ENCODE peak calls at places on chromosomes 12 and 14, in four cellular contexts. One of them, this sample, is unnamed.

GRCh38 chr12:124542021-124542941 is 25.1 kb downstream of the NCOR2 start:
- DNase-seq in left lung: no peak
- DNase-seq in psoas muscle: no peak
- DNase-seq in pancreas: no peak
- DNase-seq in this sample: no peak

GRCh38 chr14:89137514-89138163 is 279.4 kb downstream of the FOXN3 start:
- DNase-seq in left lung: peak
- DNase-seq in psoas muscle: peak
- DNase-seq in pancreas: no peak
- DNase-seq in this sample: peak

GRCh38 chr12:18262514-18262913 is 1.2 kb downstream of the PIK3C2G start:
- DNase-seq in left lung: no peak
- DNase-seq in psoas muscle: no peak
- DNase-seq in pancreas: no peak
- DNase-seq in this sample: no peak

GRCh38 chr14:29687071-29687765 is 240.4 kb downstream of the PRKD1 start:
- DNase-seq in left lung: no peak
- DNase-seq in psoas muscle: no peak
- DNase-seq in pancreas: no peak
- DNase-seq in this sample: no peak

GRCh38 chr14:91377700-91378652 is 39.6 kb downstream of the CCDC88C start:
- DNase-seq in left lung: no peak
- DNase-seq in psoas muscle: no peak
- DNase-seq in pancreas: no peak
- DNase-seq in this sample: no peak

GRCh38 chr12:57694459-57695019 is 607 bp downstream of the OS9 start:
- DNase-seq in left lung: no peak
- DNase-seq in psoas muscle: no peak
- DNase-seq in pancreas: peak
- DNase-seq in this sample: peak

GRCh38 chr12:109722022-109722752 is 8.6 kb downstream of the FAM222A start:
- DNase-seq in left lung: no peak
- DNase-seq in psoas muscle: no peak
- DNase-seq in pancreas: no peak
- DNase-seq in this sample: no peak

GRCh38 chr14:41051801-41052200 is 554.9 kb upstream of the LRFN5 start:
- DNase-seq in left lung: no peak
- DNase-seq in psoas muscle: no peak
- DNase-seq in pancreas: no peak
- DNase-seq in this sample: no peak

GRCh38 chr14:74737753-74738325 is 24.9 kb downstream of the FCF1 start:
- DNase-seq in left lung: no peak
- DNase-seq in psoas muscle: no peak
- DNase-seq in pancreas: no peak
- DNase-seq in this sample: no peak

GRCh38 chr14:100289916-100290606 is 16.2 kb downstream of the SLC25A29 start:
- DNase-seq in left lung: no peak
- DNase-seq in psoas muscle: no peak
- DNase-seq in pancreas: no peak
- DNase-seq in this sample: no peak

GRCh38 chr14:39102265-39102968 is 618 bp downstream of the SEC23A start:
- DNase-seq in left lung: no peak
- DNase-seq in psoas muscle: no peak
- DNase-seq in pancreas: peak
- DNase-seq in this sample: peak

GRCh38 chr14:22614240-22614799 is 16.2 kb downstream of the ABHD4 start:
- DNase-seq in left lung: no peak
- DNase-seq in psoas muscle: peak
- DNase-seq in pancreas: peak
- DNase-seq in this sample: peak

GRCh38 chr12:48001426-48002178 is 2.7 kb downstream of the COL2A1 start:
- DNase-seq in left lung: peak
- DNase-seq in psoas muscle: peak
- DNase-seq in pancreas: peak
- DNase-seq in this sample: peak

GRCh38 chr12:124549629-124550028 is 17.8 kb downstream of the NCOR2 start:
- DNase-seq in left lung: peak
- DNase-seq in psoas muscle: no peak
- DNase-seq in pancreas: no peak
- DNase-seq in this sample: no peak

GRCh38 chr12:132456944-132457495 is 32.9 kb upstream of the FBRSL1 start:
- DNase-seq in left lung: no peak
- DNase-seq in psoas muscle: no peak
- DNase-seq in pancreas: no peak
- DNase-seq in this sample: no peak

GRCh38 chr12:132170094-132170636 is 25.9 kb downstream of the NOC4L start:
- DNase-seq in left lung: no peak
- DNase-seq in psoas muscle: peak
- DNase-seq in pancreas: no peak
- DNase-seq in this sample: no peak

GRCh38 chr14:102824832-102825231 is 47.6 kb downstream of the TRAF3 start:
- DNase-seq in left lung: no peak
- DNase-seq in psoas muscle: peak
- DNase-seq in pancreas: no peak
- DNase-seq in this sample: no peak

GRCh38 chr12:85016423-85016822 is 19.7 kb downstream of the TSPAN19 start:
- DNase-seq in left lung: no peak
- DNase-seq in psoas muscle: no peak
- DNase-seq in pancreas: no peak
- DNase-seq in this sample: no peak

GRCh38 chr14:55125403-55125802 is 3.6 kb upstream of the LGALS3 start:
- DNase-seq in left lung: peak
- DNase-seq in psoas muscle: no peak
- DNase-seq in pancreas: no peak
- DNase-seq in this sample: peak

GRCh38 chr12:120760349-120761245 is 35.0 kb downstream of the ACADS start:
- DNase-seq in left lung: no peak
- DNase-seq in psoas muscle: no peak
- DNase-seq in pancreas: no peak
- DNase-seq in this sample: no peak

GRCh38 chr12:6280053-6280469 is 30.4 kb upstream of the PLEKHG6 start:
- DNase-seq in left lung: peak
- DNase-seq in psoas muscle: peak
- DNase-seq in pancreas: peak
- DNase-seq in this sample: peak

GRCh38 chr12:80551897-80552296 is 107.9 kb downstream of the PTPRQ start:
- DNase-seq in left lung: no peak
- DNase-seq in psoas muscle: no peak
- DNase-seq in pancreas: no peak
- DNase-seq in this sample: peak

GRCh38 chr14:54776361-54777001 is 126.1 kb downstream of the GCH1 start:
- DNase-seq in left lung: peak
- DNase-seq in psoas muscle: peak
- DNase-seq in pancreas: no peak
- DNase-seq in this sample: no peak

GRCh38 chr12:4320287-4320858 is 640 bp upstream of the TIGAR start:
- DNase-seq in left lung: no peak
- DNase-seq in psoas muscle: no peak
- DNase-seq in pancreas: no peak
- DNase-seq in this sample: no peak

GRCh38 chr14:23299558-23299957 is 3.1 kb downstream of the PPP1R3E start:
- DNase-seq in left lung: no peak
- DNase-seq in psoas muscle: no peak
- DNase-seq in pancreas: no peak
- DNase-seq in this sample: no peak

GRCh38 chr12:96044017-96044985 is 8.9 kb upstream of the LTA4H start:
- DNase-seq in left lung: no peak
- DNase-seq in psoas muscle: no peak
- DNase-seq in pancreas: no peak
- DNase-seq in this sample: no peak

GRCh38 chr14:22689186-22689585 is 45.0 kb upstream of the OR6J1 start:
- DNase-seq in left lung: no peak
- DNase-seq in psoas muscle: no peak
- DNase-seq in pancreas: no peak
- DNase-seq in this sample: peak

GRCh38 chr14:95072310-95072709 is 85.0 kb downstream of the DICER1 start:
- DNase-seq in left lung: no peak
- DNase-seq in psoas muscle: no peak
- DNase-seq in pancreas: no peak
- DNase-seq in this sample: peak

GRCh38 chr12:107912421-107913004 is 138.0 kb downstream of the ASCL4 start:
- DNase-seq in left lung: peak
- DNase-seq in psoas muscle: peak
- DNase-seq in pancreas: peak
- DNase-seq in this sample: peak

GRCh38 chr14:63896278-63896720 is 43.5 kb downstream of the SYNE2 start:
- DNase-seq in left lung: peak
- DNase-seq in psoas muscle: peak
- DNase-seq in pancreas: peak
- DNase-seq in this sample: peak

GRCh38 chr12:132078190-132078589 is 65.9 kb downstream of the DDX51 start:
- DNase-seq in left lung: no peak
- DNase-seq in psoas muscle: no peak
- DNase-seq in pancreas: no peak
- DNase-seq in this sample: no peak

GRCh38 chr12:90959538-90960139 is 4.7 kb upstream of the CCER1 start:
- DNase-seq in left lung: no peak
- DNase-seq in psoas muscle: no peak
- DNase-seq in pancreas: no peak
- DNase-seq in this sample: no peak

GRCh38 chr14:76720382-76720813 is 40.9 kb upstream of the VASH1 start:
- DNase-seq in left lung: peak
- DNase-seq in psoas muscle: peak
- DNase-seq in pancreas: peak
- DNase-seq in this sample: peak

GRCh38 chr14:32896979-32897723 is 41.5 kb upstream of the NPAS3 start:
- DNase-seq in left lung: no peak
- DNase-seq in psoas muscle: no peak
- DNase-seq in pancreas: no peak
- DNase-seq in this sample: no peak

DNA sequence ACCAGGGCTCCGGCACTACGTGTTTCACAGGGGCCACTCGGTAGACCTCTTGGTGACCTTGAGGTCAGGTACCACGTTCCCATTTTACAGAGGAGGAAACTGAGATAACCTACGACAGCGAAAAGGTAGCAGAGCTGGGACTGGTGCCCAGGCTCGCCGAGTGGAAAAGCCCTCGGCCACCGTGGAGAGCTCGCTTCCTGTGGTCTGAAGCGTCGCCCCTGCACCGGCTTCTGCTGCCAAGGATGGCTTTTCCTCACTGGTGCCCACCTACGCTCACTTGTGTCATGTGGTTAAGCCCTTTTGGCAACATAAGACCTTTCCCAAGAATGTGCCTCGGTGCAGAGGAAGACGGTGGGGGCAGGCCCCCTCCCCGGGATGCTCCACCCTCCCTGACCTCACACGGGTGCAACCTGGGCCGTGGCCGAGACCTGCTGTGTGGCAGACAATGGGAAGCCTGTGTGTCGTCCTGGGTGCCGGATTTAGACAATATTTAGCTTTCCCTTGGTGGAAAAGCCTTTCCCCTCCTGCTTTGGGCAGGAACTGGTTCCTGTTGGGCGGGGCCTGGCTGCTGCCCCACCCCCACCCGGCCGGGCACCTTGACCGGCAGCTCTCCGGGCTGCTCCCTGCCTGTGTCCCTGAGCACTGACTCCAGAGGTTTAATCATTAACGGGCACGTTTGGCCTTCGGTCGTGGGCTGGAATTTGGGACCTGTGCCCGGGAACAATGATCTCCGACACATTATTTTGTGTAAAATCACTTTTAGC is 32.4 kb upstream of the PPP1R13B start:
- DNase-seq in left lung: peak
- DNase-seq in psoas muscle: peak
- DNase-seq in pancreas: peak
- DNase-seq in this sample: peak
- H3K27ac ChIP-seq in left lung: peak
- H3K27ac ChIP-seq in psoas muscle: no peak
- H3K27ac ChIP-seq in pancreas: peak
- H3K27ac ChIP-seq in this sample: peak

DNA sequence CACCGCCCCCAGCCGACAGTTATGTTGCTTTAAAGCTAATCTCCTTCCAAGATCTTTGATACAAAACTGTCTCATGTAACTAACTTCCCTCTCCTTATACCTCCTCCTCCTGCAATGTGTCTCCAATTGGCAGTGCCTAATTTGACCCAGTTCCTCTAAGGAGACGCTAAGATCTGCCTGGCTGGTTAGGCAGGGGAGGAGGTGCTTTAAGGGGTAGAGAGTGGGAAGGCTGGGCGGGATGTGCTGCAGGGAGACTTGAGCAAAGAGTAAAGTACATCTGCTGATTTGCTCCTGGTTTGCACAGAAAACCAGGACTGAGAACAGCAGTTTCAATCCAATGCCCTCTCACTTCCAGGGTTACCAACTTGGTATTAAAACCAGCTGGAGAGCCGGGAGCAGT is 7.4 kb upstream of the IKZF4 start:
- DNase-seq in left lung: no peak
- DNase-seq in psoas muscle: no peak
- DNase-seq in pancreas: no peak
- DNase-seq in this sample: peak
- H3K27ac ChIP-seq in left lung: no peak
- H3K27ac ChIP-seq in psoas muscle: no peak
- H3K27ac ChIP-seq in pancreas: no peak
- H3K27ac ChIP-seq in this sample: no peak

DNA sequence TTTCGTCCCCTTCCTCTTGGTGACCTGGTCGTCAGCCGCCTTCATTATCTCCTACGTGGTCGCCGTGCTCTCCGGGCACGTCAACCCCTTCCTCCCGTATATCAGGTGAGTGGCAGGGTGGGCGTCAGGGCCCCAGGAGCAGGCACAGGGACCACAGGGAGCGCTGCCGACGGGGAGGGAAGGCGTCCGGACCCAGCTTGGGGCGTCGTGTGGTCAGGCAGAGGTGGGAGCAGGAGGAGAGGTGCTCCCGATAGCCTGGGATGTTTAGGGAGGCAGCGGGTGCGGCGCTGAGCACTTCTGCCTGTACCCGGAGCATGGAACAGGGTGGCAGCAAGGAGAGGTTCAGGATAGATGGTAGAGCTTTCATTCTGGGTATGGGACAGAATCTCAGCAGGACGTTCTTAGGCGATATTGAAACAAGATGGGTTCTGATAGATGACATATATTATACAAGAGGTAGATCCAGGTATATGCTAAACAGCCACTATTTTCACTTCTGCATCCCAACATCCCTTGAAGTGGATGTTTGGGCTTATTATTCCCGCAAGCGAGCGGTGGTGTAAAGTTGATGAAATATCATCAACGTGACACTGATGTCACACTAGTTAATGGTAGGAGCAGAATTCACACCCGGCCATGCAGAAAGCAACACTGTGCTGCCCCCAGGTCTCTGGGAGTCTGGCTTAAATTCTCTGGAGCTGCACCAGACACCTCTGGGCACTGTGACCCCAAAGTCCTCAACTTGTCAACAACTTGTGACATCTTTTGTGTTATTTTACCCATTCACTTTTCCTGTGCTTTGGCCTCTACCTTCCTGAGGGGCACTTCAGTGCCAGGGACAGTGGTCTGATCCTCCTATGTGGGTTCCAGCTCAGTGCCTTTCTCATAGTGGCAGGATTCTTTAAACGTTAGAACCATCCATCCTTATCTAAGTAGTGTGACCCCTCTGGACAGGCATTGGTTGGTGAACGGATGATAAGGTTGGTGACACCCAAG is 734 bp downstream of the DRAM1 start:
- DNase-seq in left lung: peak
- DNase-seq in psoas muscle: peak
- DNase-seq in pancreas: no peak
- DNase-seq in this sample: peak
- H3K27ac ChIP-seq in left lung: peak
- H3K27ac ChIP-seq in psoas muscle: peak
- H3K27ac ChIP-seq in pancreas: peak
- H3K27ac ChIP-seq in this sample: peak

GRCh38 chr12:69026341-69026740 is 93.4 kb upstream of the CPM start:
- DNase-seq in left lung: no peak
- DNase-seq in psoas muscle: no peak
- DNase-seq in pancreas: no peak
- DNase-seq in this sample: no peak
- H3K27ac ChIP-seq in left lung: no peak
- H3K27ac ChIP-seq in psoas muscle: no peak
- H3K27ac ChIP-seq in pancreas: no peak
- H3K27ac ChIP-seq in this sample: no peak

This sample was measured in colonic mucosa.